ENCODE peak calls at places on chromosomes 3 and 15, in five cellular contexts. C, B, A, Z and X are unnamed samples.

GRCh38 chr3:188214442-188214841 is 60.5 kb downstream of the LPP start:
- DNase-seq in B (peak), C (no peak), Z (no peak), A (no peak), X (no peak)

GRCh38 chr3:100875239-100875638 is 118.0 kb downstream of the ABI3BP start:
- DNase-seq in B (no peak), A (no peak), Z (no peak), C (no peak), X (no peak)

GRCh38 chr3:117722856-117723255 is 1013.3 kb downstream of the TUSC7 start:
- DNase-seq in Z (no peak), B (no peak), A (no peak), C (no peak), X (no peak)

GRCh38 chr3:170978335-170978745 is 48.2 kb downstream of the SLC2A2 start:
- DNase-seq in B (no peak), Z (no peak), C (peak), A (no peak), X (no peak)

GRCh38 chr3:159971311-159971710 is 17.3 kb upstream of the IL12A start:
- DNase-seq in Z (no peak), A (no peak), C (no peak), B (no peak), X (no peak)

GRCh38 chr15:63881431-63881830 is 47.7 kb upstream of the HERC1 start:
- DNase-seq in C (no peak), A (no peak), Z (peak), B (no peak), X (no peak)

GRCh38 chr15:38085104-38085503 is 150.7 kb downstream of the TMCO5A start:
- DNase-seq in A (no peak), B (no peak), Z (peak), C (no peak), X (no peak)

GRCh38 chr3:184690236-184690883 is 21.5 kb downstream of the MAGEF1 start:
- DNase-seq in B (no peak), C (no peak), A (no peak), Z (no peak), X (no peak)

GRCh38 chr3:131421957-131422498 is 40.5 kb downstream of the NUDT16 start:
- DNase-seq in B (no peak), C (no peak), Z (no peak), A (no peak), X (no peak)

GRCh38 chr3:134869153-134869726 is 74.2 kb downstream of the EPHB1 start:
- DNase-seq in C (no peak), B (no peak), Z (no peak), A (no peak), X (no peak)

GRCh38 chr3:116181159-116181558 is 264.1 kb downstream of the LSAMP start:
- DNase-seq in Z (no peak), C (no peak), B (no peak), A (no peak), X (no peak)

GRCh38 chr3:116176974-116177555 is 268.2 kb downstream of the LSAMP start:
- DNase-seq in Z (no peak), A (no peak), C (no peak), B (no peak), X (no peak)

DNA sequence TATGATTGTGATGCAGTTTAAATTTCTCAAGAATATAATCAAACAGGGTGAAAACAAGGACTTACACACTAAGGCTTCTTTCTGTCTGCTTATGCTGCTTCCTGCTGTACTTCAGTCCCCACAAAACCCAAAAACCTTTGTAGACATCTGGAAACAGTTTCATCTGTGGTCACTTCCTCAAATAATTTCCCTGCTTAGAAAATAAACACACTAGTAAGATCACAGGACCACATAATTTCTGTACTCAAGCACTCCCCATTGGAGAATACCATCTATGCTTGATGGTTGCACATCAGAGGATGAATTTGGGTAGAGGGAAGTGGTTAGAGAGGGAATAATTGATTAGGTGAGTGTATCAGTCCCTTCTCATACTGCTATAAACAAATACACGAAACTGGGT is 266.2 kb downstream of the LSAMP start:
- DNase-seq in C (no peak), B (no peak), Z (no peak), A (no peak), X (no peak)
- TF ChIP-seq KDM1A in C (no peak), B (no peak), Z (no peak), A (no peak), X (no peak)

GRCh38 chr3:71154846-71155245 is 428.7 kb downstream of the FOXP1 start:
- DNase-seq in C (no peak), B (no peak), A (no peak), Z (no peak), X (no peak)

GRCh38 chr3:71152039-71152891 is 431.3 kb downstream of the FOXP1 start:
- DNase-seq in B (no peak), C (no peak), Z (no peak), A (no peak), X (no peak)

GRCh38 chr3:71150293-71150954 is 433.1 kb downstream of the FOXP1 start:
- DNase-seq in Z (no peak), A (no peak), C (no peak), B (no peak), X (no peak)

GRCh38 chr3:71153753-71154152 is 429.8 kb downstream of the FOXP1 start:
- DNase-seq in A (no peak), B (peak), C (no peak), Z (no peak), X (no peak)

DNA sequence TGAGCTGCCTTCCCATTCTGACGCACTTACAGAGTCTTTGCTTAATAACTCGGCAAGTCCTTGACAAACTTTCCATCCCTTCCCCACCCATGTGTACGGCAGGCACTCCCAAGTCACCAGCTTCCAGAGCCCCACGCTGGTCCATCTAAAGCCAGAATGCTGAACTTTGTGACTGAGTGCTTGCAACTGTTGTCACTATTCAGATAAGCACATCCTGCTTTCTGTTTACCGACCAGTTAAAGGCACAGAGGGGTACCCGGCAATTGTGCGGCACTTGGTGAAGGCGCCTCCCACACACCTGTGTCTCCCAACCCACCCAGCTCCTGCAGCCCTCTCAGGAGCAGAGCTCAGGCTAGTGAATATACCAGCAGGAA is 430.6 kb downstream of the FOXP1 start:
- DNase-seq in B (peak), Z (no peak), A (no peak), C (no peak), X (peak)
- TF ChIP-seq CEBPB in B (no peak), Z (no peak), A (no peak), C (no peak), X (no peak)

DNA sequence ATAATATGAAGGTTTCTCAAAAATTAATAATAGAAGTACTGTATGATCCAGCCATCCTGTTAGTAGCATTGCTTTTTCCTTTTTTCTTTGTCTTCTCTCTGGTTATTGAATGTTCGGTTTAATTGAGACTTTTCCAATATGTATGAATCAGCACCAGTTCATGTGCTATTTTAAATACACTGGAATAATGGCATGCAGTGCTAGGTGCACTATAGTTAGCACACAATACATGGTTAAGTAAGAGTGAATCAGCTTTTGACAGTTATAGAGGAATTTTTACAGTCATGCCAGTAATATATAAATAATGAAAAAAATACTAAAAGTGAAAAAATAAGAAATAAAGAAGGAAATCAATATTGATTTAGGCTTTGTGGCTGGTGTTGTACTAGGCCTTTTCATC is 113.8 kb upstream of the STRIT1 start:
- DNase-seq in Z (no peak), B (no peak), C (no peak), A (no peak), X (no peak)
- TF ChIP-seq CHD2 in Z (no peak), B (no peak), C (no peak), A (no peak), X (no peak)

DNA sequence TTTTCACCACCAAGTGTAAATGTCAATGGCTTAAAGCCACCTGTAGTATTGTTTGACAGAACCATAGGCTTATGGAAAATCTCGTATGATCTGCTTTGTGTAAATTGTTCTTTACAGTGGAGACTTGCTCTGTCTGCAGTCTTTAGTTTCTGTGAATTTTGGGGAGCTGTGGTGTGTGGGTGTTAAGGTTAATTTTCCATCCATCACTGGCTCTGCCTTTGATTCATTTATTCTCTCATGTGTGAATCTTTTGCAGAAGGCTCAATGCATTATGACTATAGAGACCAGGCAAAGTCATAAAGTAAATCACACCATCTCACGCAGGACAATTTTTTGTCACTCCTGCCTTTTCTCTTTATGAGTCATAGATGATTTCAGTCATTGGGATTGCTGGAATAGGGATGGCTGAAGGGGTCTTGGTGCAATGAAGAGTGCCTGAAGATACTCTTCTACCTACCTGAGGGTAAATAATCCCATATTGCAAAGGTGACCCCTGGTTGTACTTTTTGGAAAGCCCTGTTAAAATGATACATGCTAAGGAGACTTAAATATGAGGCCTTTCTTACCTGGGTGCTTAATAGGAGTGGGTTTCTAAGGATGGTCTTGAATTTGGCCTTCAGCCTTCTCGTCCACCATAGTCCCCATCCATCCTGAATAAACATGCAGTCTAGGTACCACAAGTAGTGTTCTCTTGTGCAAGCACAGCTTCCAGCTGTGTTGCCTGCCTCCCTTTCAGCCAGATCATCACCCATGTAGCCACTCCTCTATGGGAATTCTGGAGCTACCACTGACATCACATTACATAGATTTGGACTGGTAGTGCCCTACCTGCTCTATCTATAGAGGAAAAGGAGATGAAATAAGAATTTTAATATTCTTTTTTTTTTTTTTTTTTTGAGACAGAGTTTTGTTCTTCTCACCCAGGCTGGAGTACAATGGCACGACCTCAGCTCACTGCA is 14.3 kb downstream of the TGFBR2 start:
- DNase-seq in B (no peak), A (no peak), Z (no peak), C (no peak), X (no peak)
- TF ChIP-seq KDM1A in B (no peak), A (no peak), Z (no peak), C (no peak), X (no peak)